ENCODE peak calls at places on chromosome 13, in eight cellular contexts. L is HEK293T; O is non-pigmented ciliary epithelial cell; C is activated CD4-positive, alpha-beta T cell treated with anti-CD3 and anti-CD28 coated beads, Interleukin-2, amount 50 U/mL, for 48 hours; S is erythroblast; A is AG10803; M is CD4-positive, alpha-beta memory T cell; X is naive thymus-derived CD8-positive, alpha-beta T cell. W is an unnamed sample.

GRCh38 chr13:73096173-73097117 is 37.6 kb downstream of the KLF5 start:
- DNase-seq in L (no peak), O (no peak), C (no peak), S (no peak), A (peak; percentile 3), M (no peak), X (no peak), W (no peak)

GRCh38 chr13:51957377-51958216 is 53.7 kb downstream of the ATP7B start:
- DNase-seq in L (no peak), O (no peak), C (no peak), S (no peak), A (no peak), M (no peak), X (no peak), W (no peak)

GRCh38 chr13:108342369-108343289 is 73.1 kb downstream of the TNFSF13B start:
- DNase-seq in L (no peak), O (no peak), C (no peak), S (peak; percentile 8), A (peak; percentile 29), M (peak; percentile 35), X (no peak), W (no peak)

GRCh38 chr13:35552172-35552844 is 75.8 kb upstream of the MAB21L1 start:
- DNase-seq in L (no peak), O (peak; percentile 20), C (no peak), S (no peak), A (peak; percentile 41), M (no peak), X (no peak), W (no peak)

GRCh38 chr13:38979891-38980627 is 10.6 kb downstream of the STOML3 start:
- DNase-seq in L (no peak), O (no peak), C (no peak), S (no peak), A (peak; percentile 10), M (no peak), X (no peak), W (no peak)

GRCh38 chr13:109158383-109158782 is 529.0 kb downstream of the MYO16 start:
- DNase-seq in L (no peak), O (no peak), C (no peak), S (no peak), A (no peak), M (no peak), X (no peak), W (no peak)

GRCh38 chr13:102962430-102962829 is 103.8 kb downstream of the SLC10A2 start:
- DNase-seq in L (no peak), O (no peak), C (no peak), S (no peak), A (no peak), M (no peak), X (no peak), W (no peak)

GRCh38 chr13:20190481-20191310 is 2.0 kb downstream of the GJB2 start:
- DNase-seq in L (no peak), O (peak; percentile 50), C (no peak), S (no peak), A (peak; percentile 75), M (no peak), X (no peak), W (no peak)

GRCh38 chr13:82791035-82791434 is 1091.2 kb downstream of the SLITRK1 start:
- DNase-seq in L (no peak), O (no peak), C (no peak), S (no peak), A (no peak), M (no peak), X (no peak), W (no peak)

GRCh38 chr13:51726446-51727185 is 77.3 kb downstream of the DHRS12 start:
- DNase-seq in L (no peak), O (peak; percentile 50), C (no peak), S (no peak), A (peak; percentile 72), M (no peak), X (no peak), W (no peak)

GRCh38 chr13:84037937-84038464 is 155.7 kb upstream of the SLITRK1 start:
- DNase-seq in L (no peak), O (no peak), C (no peak), S (no peak), A (no peak), M (no peak), X (no peak), W (no peak)

GRCh38 chr13:48775804-48776203 is 122.1 kb downstream of the CYSLTR2 start:
- DNase-seq in L (no peak), O (peak; percentile 94), C (no peak), S (no peak), A (peak; percentile 97), M (no peak), X (no peak), W (no peak)

GRCh38 chr13:70959376-70959775 is 851.1 kb upstream of the KLHL1 start:
- DNase-seq in L (no peak), O (no peak), C (no peak), S (no peak), A (no peak), M (no peak), X (no peak), W (no peak)

GRCh38 chr13:51590966-51591627 is 6.8 kb downstream of the WDFY2 start:
- DNase-seq in L (no peak), O (no peak), C (no peak), S (peak; percentile 88), A (peak; percentile 99), M (no peak), X (no peak), W (no peak)

GRCh38 chr13:51122868-51123267 is 11.8 kb upstream of the C13orf42 start:
- DNase-seq in L (no peak), O (no peak), C (peak; percentile 17), S (no peak), A (no peak), M (no peak), X (no peak), W (no peak)

GRCh38 chr13:34750078-34750703 is 191.9 kb upstream of the NBEA start:
- DNase-seq in L (no peak), O (no peak), C (no peak), S (no peak), A (no peak), M (no peak), X (no peak), W (no peak)

GRCh38 chr13:100497394-100497793 is 91.2 kb downstream of the GGACT start:
- DNase-seq in L (no peak), O (no peak), C (no peak), S (no peak), A (peak; percentile 28), M (no peak), X (no peak), W (no peak)

GRCh38 chr13:32669030-32669646 is 82.9 kb downstream of the PDS5B start:
- DNase-seq in L (peak; percentile 28), O (no peak), C (no peak), S (peak; percentile 77), A (peak; percentile 61), M (peak; percentile 37), X (no peak), W (peak; percentile 26)

GRCh38 chr13:99656843-99657506 is 155.7 kb downstream of the TM9SF2 start:
- DNase-seq in L (no peak), O (no peak), C (peak; percentile 11), S (no peak), A (no peak), M (peak; percentile 79), X (no peak), W (peak; percentile 53)

GRCh38 chr13:108120332-108120731 is 95.0 kb downstream of the LIG4 start:
- DNase-seq in L (no peak), O (no peak), C (no peak), S (no peak), A (no peak), M (no peak), X (no peak), W (no peak)

GRCh38 chr13:47288546-47288945 is 391.7 kb upstream of the HTR2A start:
- DNase-seq in L (no peak), O (peak; percentile 30), C (no peak), S (no peak), A (peak; percentile 22), M (no peak), X (no peak), W (no peak)

GRCh38 chr13:51477149-51477548 is 24.3 kb upstream of the INTS6 start:
- DNase-seq in L (no peak), O (no peak), C (no peak), S (no peak), A (no peak), M (no peak), X (no peak), W (no peak)

GRCh38 chr13:35549481-35549880 is 73.0 kb upstream of the MAB21L1 start:
- DNase-seq in L (no peak), O (peak; percentile 38), C (no peak), S (no peak), A (peak; percentile 73), M (no peak), X (no peak), W (no peak)

GRCh38 chr13:42484396-42484795 is 89.6 kb upstream of the TNFSF11 start:
- DNase-seq in L (no peak), O (no peak), C (no peak), S (no peak), A (no peak), M (no peak), X (no peak), W (no peak)

GRCh38 chr13:74193391-74193790 is 59.2 kb upstream of the KLF12 start:
- DNase-seq in L (no peak), O (no peak), C (no peak), S (no peak), A (no peak), M (no peak), X (no peak), W (no peak)

GRCh38 chr13:101417501-101417900 is 1.2 kb upstream of the NALCN start:
- DNase-seq in L (no peak), O (no peak), C (no peak), S (no peak), A (no peak), M (no peak), X (no peak), W (no peak)

GRCh38 chr13:109875746-109876145 is 89.4 kb upstream of the IRS2 start:
- DNase-seq in L (no peak), O (no peak), C (no peak), S (no peak), A (no peak), M (no peak), X (no peak), W (no peak)

GRCh38 chr13:21348771-21349170 is 110.3 kb downstream of the ZDHHC20 start:
- DNase-seq in L (no peak), O (no peak), C (no peak), S (no peak), A (no peak), M (no peak), X (no peak), W (no peak)